ENCODE peak calls at places on chromosome 12, in seven cellular contexts. V is activated gamma-delta T cell treated with Interleukin-2 at 50 U/mL for 16 hours; N is activated CD4-positive, alpha-beta T cell treated with anti-CD3 and anti-CD28 coated beads for 1 hour; I is endothelial cell of umbilical vein; Z is midbrain; H is SK-N-DZ; P is AG04450. L is an unnamed sample.

GRCh38 chr12:39626033-39626814 is 6.6 kb upstream of the ABCD2 start:
- DNase-seq in V (no peak), N (no peak), I (no peak), Z (no peak), H (no peak), P (no peak), L (peak)

GRCh38 chr12:128969480-128970055 is 116.3 kb downstream of the GLT1D1 start:
- DNase-seq in V (no peak), N (no peak), I (no peak), Z (peak), H (peak), P (no peak), L (no peak)

GRCh38 chr12:117039891-117040309 is 59.3 kb downstream of the TESC start:
- DNase-seq in V (no peak), N (no peak), I (no peak), Z (no peak), H (no peak), P (no peak), L (peak)

GRCh38 chr12:32367381-32367780 is 32.0 kb upstream of the FGD4 start:
- DNase-seq in V (no peak), N (no peak), I (no peak), Z (no peak), H (no peak), P (no peak), L (no peak)

GRCh38 chr12:80634903-80635302 is 72.5 kb upstream of the MYF6 start:
- DNase-seq in V (no peak), N (no peak), I (no peak), Z (no peak), H (no peak), P (no peak), L (no peak)

GRCh38 chr12:1842183-1842904 is 22.0 kb downstream of the LRTM2 start:
- DNase-seq in V (no peak), N (no peak), I (no peak), Z (no peak), H (no peak), P (no peak), L (peak)

GRCh38 chr12:3947781-3948180 is 74.6 kb upstream of the PARP11 start:
- DNase-seq in V (no peak), N (no peak), I (no peak), Z (no peak), H (no peak), P (no peak), L (no peak)

GRCh38 chr12:24212496-24212895 is 263.0 kb upstream of the SOX5 start:
- DNase-seq in V (no peak), N (no peak), I (no peak), Z (no peak), H (no peak), P (no peak), L (no peak)

GRCh38 chr12:58819345-58819744 is 101.0 kb downstream of the LRIG3 start:
- DNase-seq in V (no peak), N (no peak), I (no peak), Z (no peak), H (no peak), P (no peak), L (no peak)

GRCh38 chr12:117489671-117490070 is 128.2 kb upstream of the NOS1 start:
- DNase-seq in V (no peak), N (no peak), I (no peak), Z (no peak), H (no peak), P (no peak), L (no peak)

GRCh38 chr12:110513842-110514241 is 11.7 kb downstream of the RAD9B start:
- DNase-seq in V (no peak), N (no peak), I (no peak), Z (no peak), H (no peak), P (no peak), L (no peak)

GRCh38 chr12:122886851-122887816 is 8.8 kb downstream of the VPS37B start:
- DNase-seq in V (no peak), N (no peak), I (peak), Z (no peak), H (no peak), P (no peak), L (no peak)

GRCh38 chr12:18690653-18691052 is 47.2 kb downstream of the PLCZ1 start:
- DNase-seq in V (no peak), N (no peak), I (no peak), Z (no peak), H (no peak), P (peak), L (no peak)

GRCh38 chr12:85825751-85826150 is 10.5 kb downstream of the RASSF9 start:
- DNase-seq in V (no peak), N (no peak), I (no peak), Z (no peak), H (no peak), P (no peak), L (no peak)

GRCh38 chr12:95674631-95675030 is 115.9 kb downstream of the NTN4 start:
- DNase-seq in V (no peak), N (no peak), I (peak), Z (no peak), H (peak), P (no peak), L (no peak)

GRCh38 chr12:50786498-50787231 is 22.8 kb downstream of the ATF1 start:
- DNase-seq in V (no peak), N (no peak), I (peak), Z (no peak), H (no peak), P (peak), L (no peak)

GRCh38 chr12:26748741-26749431 is 84.1 kb downstream of the ITPR2 start:
- DNase-seq in V (no peak), N (no peak), I (peak), Z (no peak), H (no peak), P (no peak), L (no peak)

GRCh38 chr12:117686911-117687377 is 281.8 kb downstream of the KSR2 start:
- DNase-seq in V (no peak), N (no peak), I (peak), Z (no peak), H (no peak), P (no peak), L (no peak)

GRCh38 chr12:108568653-108569154 is 6.3 kb downstream of the ISCU start:
- DNase-seq in V (peak), N (peak), I (no peak), Z (no peak), H (no peak), P (no peak), L (peak)

GRCh38 chr12:43104524-43104923 is 447.5 kb downstream of the ADAMTS20 start:
- DNase-seq in V (no peak), N (no peak), I (no peak), Z (no peak), H (no peak), P (no peak), L (no peak)

GRCh38 chr12:52496590-52497071 is 3.6 kb upstream of the KRT6A start:
- DNase-seq in V (no peak), N (no peak), I (no peak), Z (no peak), H (no peak), P (no peak), L (no peak)

GRCh38 chr12:32134144-32134888 is 27.7 kb downstream of the BICD1 start:
- DNase-seq in V (peak), N (no peak), I (peak), Z (peak), H (peak), P (no peak), L (no peak)

GRCh38 chr12:100031821-100032220 is 47.1 kb upstream of the ANKS1B start:
- DNase-seq in V (no peak), N (no peak), I (no peak), Z (no peak), H (no peak), P (no peak), L (no peak)

GRCh38 chr12:52370906-52371608 is 3.8 kb upstream of the KRT85 start:
- DNase-seq in V (no peak), N (no peak), I (peak), Z (peak), H (no peak), P (no peak), L (peak)

GRCh38 chr12:127667131-127667685 is 599.8 kb upstream of the TMEM132C start:
- DNase-seq in V (no peak), N (no peak), I (no peak), Z (no peak), H (no peak), P (no peak), L (no peak)

GRCh38 chr12:117855165-117855564 is 113.6 kb downstream of the KSR2 start:
- DNase-seq in V (no peak), N (no peak), I (no peak), Z (no peak), H (no peak), P (no peak), L (no peak)

GRCh38 chr12:104571328-104571727 is 114.6 kb downstream of the CHST11 start:
- DNase-seq in V (no peak), N (no peak), I (no peak), Z (no peak), H (no peak), P (no peak), L (no peak)

GRCh38 chr12:124713041-124713435 is 145.6 kb upstream of the NCOR2 start:
- DNase-seq in V (no peak), N (no peak), I (peak), Z (no peak), H (no peak), P (no peak), L (peak)

GRCh38 chr12:51926718-51927117 is 19.4 kb downstream of the ACVRL1 start:
- DNase-seq in V (peak), N (peak), I (peak), Z (no peak), H (peak), P (no peak), L (no peak)

GRCh38 chr12:18946106-18946505 is 183.4 kb upstream of the PLEKHA5 start:
- DNase-seq in V (no peak), N (no peak), I (no peak), Z (no peak), H (no peak), P (no peak), L (no peak)

GRCh38 chr12:103805961-103806360 is 35.1 kb downstream of the NT5DC3 start:
- DNase-seq in V (no peak), N (no peak), I (no peak), Z (no peak), H (no peak), P (no peak), L (no peak)

GRCh38 chr12:48775299-48775698 is 13.6 kb downstream of the ADCY6 start:
- DNase-seq in V (no peak), N (no peak), I (no peak), Z (no peak), H (no peak), P (no peak), L (no peak)

L was measured in spleen.